ENCODE peak calls at places on chromosome 17, in four cellular contexts. One of them, this sample, is unnamed. For H3K36me3 and H3K4me1, the result is how much of the 10 kb centered on the place peaks cover.

GRCh38 chr17:81990836-81991683 is 13.6 kb downstream of the ASPSCR1 start:
- DNase-seq in pancreas: peak
- DNase-seq in body of pancreas: peak
- DNase-seq in HCT116: no peak
- DNase-seq in this sample: no peak

GRCh38 chr17:42058018-42058417 is 7.6 kb upstream of the C17orf113 start:
- DNase-seq in pancreas: no peak
- DNase-seq in body of pancreas: no peak
- DNase-seq in HCT116: no peak
- DNase-seq in this sample: no peak

GRCh38 chr17:43665038-43665386 is 3.3 kb upstream of the MEOX1 start:
- DNase-seq in pancreas: no peak
- DNase-seq in body of pancreas: no peak
- DNase-seq in HCT116: no peak
- DNase-seq in this sample: no peak

GRCh38 chr17:14793237-14793636 is 471.9 kb downstream of the PMP22 start:
- DNase-seq in pancreas: no peak
- DNase-seq in body of pancreas: no peak
- DNase-seq in HCT116: no peak
- DNase-seq in this sample: no peak

GRCh38 chr17:68790931-68791330 is 164.3 kb downstream of the ABCA8 start:
- DNase-seq in pancreas: no peak
- DNase-seq in body of pancreas: peak
- DNase-seq in HCT116: no peak
- DNase-seq in this sample: no peak

GRCh38 chr17:20562587-20562986 is 16.9 kb upstream of the CDRT15L2 start:
- DNase-seq in pancreas: no peak
- DNase-seq in body of pancreas: no peak
- DNase-seq in HCT116: no peak
- DNase-seq in this sample: no peak

GRCh38 chr17:4266550-4266949 is 2.8 kb upstream of the ANKFY1 start:
- DNase-seq in pancreas: no peak
- DNase-seq in body of pancreas: no peak
- DNase-seq in HCT116: no peak
- DNase-seq in this sample: no peak

GRCh38 chr17:55273579-55274370 is 9.0 kb downstream of the HLF start:
- DNase-seq in pancreas: peak
- DNase-seq in body of pancreas: peak
- DNase-seq in HCT116: no peak
- DNase-seq in this sample: no peak

GRCh38 chr17:40450175-40450574 is 6.9 kb downstream of the IGFBP4 start:
- DNase-seq in pancreas: no peak
- DNase-seq in body of pancreas: peak
- DNase-seq in HCT116: peak
- DNase-seq in this sample: no peak

GRCh38 chr17:83062011-83062817 is 17.2 kb upstream of the METRNL start:
- DNase-seq in pancreas: peak
- DNase-seq in body of pancreas: no peak
- DNase-seq in HCT116: no peak
- DNase-seq in this sample: no peak

GRCh38 chr17:82231562-82232321 is 2.9 kb downstream of the SLC16A3 start:
- DNase-seq in pancreas: peak
- DNase-seq in body of pancreas: peak
- DNase-seq in HCT116: no peak
- DNase-seq in this sample: peak

GRCh38 chr17:48541574-48542113 is 3.3 kb downstream of the HOXB2 start:
- DNase-seq in pancreas: peak
- DNase-seq in body of pancreas: no peak
- DNase-seq in HCT116: no peak
- DNase-seq in this sample: peak

GRCh38 chr17:56975656-56976055 is 2.3 kb upstream of the SCPEP1 start:
- DNase-seq in pancreas: no peak
- DNase-seq in body of pancreas: no peak
- DNase-seq in HCT116: no peak
- DNase-seq in this sample: no peak

GRCh38 chr17:39533891-39534290 is 72.6 kb downstream of the CDK12 start:
- DNase-seq in pancreas: no peak
- DNase-seq in body of pancreas: no peak
- DNase-seq in HCT116: no peak
- DNase-seq in this sample: no peak

GRCh38 chr17:20097362-20097761 is 88.2 kb downstream of the SPECC1 start:
- DNase-seq in pancreas: no peak
- DNase-seq in body of pancreas: no peak
- DNase-seq in HCT116: no peak
- DNase-seq in this sample: no peak

GRCh38 chr17:29867643-29868181 is 62.3 kb downstream of the SSH2 start:
- DNase-seq in pancreas: no peak
- DNase-seq in body of pancreas: no peak
- DNase-seq in HCT116: no peak
- DNase-seq in this sample: no peak
- H3K36me3 ChIP-seq in pancreas: under half
- H3K36me3 ChIP-seq in body of pancreas: under half
- H3K36me3 ChIP-seq in HCT116: under half
- H3K36me3 ChIP-seq in this sample: under half

GRCh38 chr17:59845595-59846390 is 47.0 kb downstream of the TUBD1 start:
- DNase-seq in pancreas: no peak
- DNase-seq in body of pancreas: peak
- DNase-seq in HCT116: peak
- DNase-seq in this sample: no peak
- H3K4me3 ChIP-seq in pancreas: no peak
- H3K4me3 ChIP-seq in body of pancreas: no peak
- H3K4me3 ChIP-seq in HCT116: peak
- H3K4me3 ChIP-seq in this sample: no peak

GRCh38 chr17:64499805-64500486 is 3.1 kb upstream of the POLG2 start:
- DNase-seq in pancreas: no peak
- DNase-seq in body of pancreas: no peak
- DNase-seq in HCT116: no peak
- DNase-seq in this sample: no peak

GRCh38 chr17:64496786-64497564 is at the start of gene POLG2:
- DNase-seq in pancreas: peak
- DNase-seq in body of pancreas: peak
- DNase-seq in HCT116: peak
- DNase-seq in this sample: peak

GRCh38 chr17:64497565-64498035 is 746 bp upstream of the POLG2 start:
- DNase-seq in pancreas: no peak
- DNase-seq in body of pancreas: no peak
- DNase-seq in HCT116: no peak
- DNase-seq in this sample: no peak

GRCh38 chr17:64500487-64500859 is 3.6 kb upstream of the POLG2 start:
- DNase-seq in pancreas: no peak
- DNase-seq in body of pancreas: no peak
- DNase-seq in HCT116: no peak
- DNase-seq in this sample: no peak

GRCh38 chr17:64498308-64499203 is 1.7 kb upstream of the POLG2 start:
- DNase-seq in pancreas: no peak
- DNase-seq in body of pancreas: no peak
- DNase-seq in HCT116: no peak
- DNase-seq in this sample: no peak
- H3K4me1 ChIP-seq in pancreas: under half
- H3K4me1 ChIP-seq in body of pancreas: half or more
- H3K4me1 ChIP-seq in HCT116: half or more
- H3K4me1 ChIP-seq in this sample: under half

GRCh38 chr17:7897090-7897489 is 8.5 kb downstream of the CHD3 start:
- DNase-seq in pancreas: no peak
- DNase-seq in body of pancreas: no peak
- DNase-seq in HCT116: no peak
- DNase-seq in this sample: no peak

GRCh38 chr17:7894866-7895265 is 6.3 kb downstream of the CHD3 start:
- DNase-seq in pancreas: no peak
- DNase-seq in body of pancreas: no peak
- DNase-seq in HCT116: no peak
- DNase-seq in this sample: no peak

GRCh38 chr17:7894226-7894625 is 5.6 kb downstream of the CHD3 start:
- DNase-seq in pancreas: no peak
- DNase-seq in body of pancreas: no peak
- DNase-seq in HCT116: no peak
- DNase-seq in this sample: no peak

GRCh38 chr17:7889166-7889584 is 586 bp downstream of the CHD3 start:
- DNase-seq in pancreas: peak
- DNase-seq in body of pancreas: peak
- DNase-seq in HCT116: peak
- DNase-seq in this sample: peak

GRCh38 chr17:7893226-7893880 is 4.8 kb downstream of the CHD3 start:
- DNase-seq in pancreas: no peak
- DNase-seq in body of pancreas: no peak
- DNase-seq in HCT116: no peak
- DNase-seq in this sample: no peak
- H3K36me3 ChIP-seq in pancreas: under half
- H3K36me3 ChIP-seq in body of pancreas: under half
- H3K36me3 ChIP-seq in HCT116: under half
- H3K36me3 ChIP-seq in this sample: under half

DNA sequence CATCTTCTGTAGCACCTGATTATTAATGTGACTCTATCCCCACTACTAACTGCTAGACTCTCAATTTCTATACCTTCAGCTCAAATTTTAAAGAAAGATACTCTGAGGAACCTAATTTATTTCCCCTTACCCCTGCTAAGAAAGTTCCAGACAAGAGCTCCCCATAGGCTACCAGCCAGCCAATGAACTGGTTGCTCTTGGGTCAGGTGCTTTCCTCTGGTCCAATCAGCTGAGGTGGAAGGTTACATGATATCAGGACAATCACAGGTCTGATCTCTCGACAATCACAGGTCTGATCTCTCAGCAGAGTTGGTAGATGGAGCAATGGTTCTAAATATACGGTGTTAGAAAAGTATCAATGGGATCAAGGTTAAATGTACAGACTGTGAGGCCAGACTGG is 86.8 kb downstream of the AXIN2 start:
- DNase-seq in pancreas: no peak
- DNase-seq in body of pancreas: no peak
- DNase-seq in HCT116: peak
- DNase-seq in this sample: no peak
- H3K4me3 ChIP-seq in pancreas: no peak
- H3K4me3 ChIP-seq in body of pancreas: no peak
- H3K4me3 ChIP-seq in HCT116: no peak
- H3K4me3 ChIP-seq in this sample: no peak

GRCh38 chr17:76262732-76263344 is 2.3 kb upstream of the UBALD2 start:
- DNase-seq in pancreas: peak
- DNase-seq in body of pancreas: peak
- DNase-seq in HCT116: no peak
- DNase-seq in this sample: no peak

GRCh38 chr17:76260669-76261068 is 4.5 kb upstream of the UBALD2 start:
- DNase-seq in pancreas: no peak
- DNase-seq in body of pancreas: no peak
- DNase-seq in HCT116: no peak
- DNase-seq in this sample: no peak

GRCh38 chr17:76261421-76262215 is 3.5 kb upstream of the UBALD2 start:
- DNase-seq in pancreas: no peak
- DNase-seq in body of pancreas: no peak
- DNase-seq in HCT116: no peak
- DNase-seq in this sample: no peak

GRCh38 chr17:76263896-76264295 is 1.3 kb upstream of the UBALD2 start:
- DNase-seq in pancreas: no peak
- DNase-seq in body of pancreas: no peak
- DNase-seq in HCT116: no peak
- DNase-seq in this sample: no peak

GRCh38 chr17:76260220-76260619 is 4.9 kb upstream of the UBALD2 start:
- DNase-seq in pancreas: no peak
- DNase-seq in body of pancreas: no peak
- DNase-seq in HCT116: no peak
- DNase-seq in this sample: no peak
- H3K4me1 ChIP-seq in pancreas: under half
- H3K4me1 ChIP-seq in body of pancreas: half or more
- H3K4me1 ChIP-seq in HCT116: under half
- H3K4me1 ChIP-seq in this sample: under half

GRCh38 chr17:32446949-32447348 is 2.6 kb downstream of the PSMD11 start:
- DNase-seq in pancreas: no peak
- DNase-seq in body of pancreas: no peak
- DNase-seq in HCT116: no peak
- DNase-seq in this sample: no peak

GRCh38 chr17:32449963-32450362 is 5.7 kb downstream of the PSMD11 start:
- DNase-seq in pancreas: no peak
- DNase-seq in body of pancreas: no peak
- DNase-seq in HCT116: no peak
- DNase-seq in this sample: no peak

GRCh38 chr17:32451879-32452278 is 7.6 kb downstream of the PSMD11 start:
- DNase-seq in pancreas: no peak
- DNase-seq in body of pancreas: no peak
- DNase-seq in HCT116: no peak
- DNase-seq in this sample: no peak

GRCh38 chr17:32452281-32452680 is 8.0 kb downstream of the PSMD11 start:
- DNase-seq in pancreas: no peak
- DNase-seq in body of pancreas: no peak
- DNase-seq in HCT116: no peak
- DNase-seq in this sample: no peak
- H3K36me3 ChIP-seq in pancreas: under half
- H3K36me3 ChIP-seq in body of pancreas: under half
- H3K36me3 ChIP-seq in HCT116: half or more
- H3K36me3 ChIP-seq in this sample: under half

GRCh38 chr17:44795928-44796327 is 34.2 kb downstream of the GJC1 start:
- DNase-seq in pancreas: no peak
- DNase-seq in body of pancreas: no peak
- DNase-seq in HCT116: no peak
- DNase-seq in this sample: peak

GRCh38 chr17:44795421-44795820 is 34.7 kb downstream of the GJC1 start:
- DNase-seq in pancreas: no peak
- DNase-seq in body of pancreas: no peak
- DNase-seq in HCT116: no peak
- DNase-seq in this sample: no peak

GRCh38 chr17:44797809-44798208 is 32.3 kb downstream of the GJC1 start:
- DNase-seq in pancreas: no peak
- DNase-seq in body of pancreas: no peak
- DNase-seq in HCT116: no peak
- DNase-seq in this sample: peak

GRCh38 chr17:44798352-44798751 is 31.7 kb downstream of the GJC1 start:
- DNase-seq in pancreas: no peak
- DNase-seq in body of pancreas: no peak
- DNase-seq in HCT116: no peak
- DNase-seq in this sample: no peak

GRCh38 chr17:44796731-44797130 is 33.4 kb downstream of the GJC1 start:
- DNase-seq in pancreas: no peak
- DNase-seq in body of pancreas: no peak
- DNase-seq in HCT116: no peak
- DNase-seq in this sample: no peak
- H3K4me3 ChIP-seq in pancreas: no peak
- H3K4me3 ChIP-seq in body of pancreas: no peak
- H3K4me3 ChIP-seq in HCT116: no peak
- H3K4me3 ChIP-seq in this sample: peak

GRCh38 chr17:50097455-50097854 is 2.3 kb downstream of the PDK2 start:
- DNase-seq in pancreas: no peak
- DNase-seq in body of pancreas: no peak
- DNase-seq in HCT116: no peak
- DNase-seq in this sample: no peak
- H3K4me1 ChIP-seq in pancreas: under half
- H3K4me1 ChIP-seq in body of pancreas: half or more
- H3K4me1 ChIP-seq in HCT116: half or more
- H3K4me1 ChIP-seq in this sample: under half

GRCh38 chr17:1471931-1472727 is 16.1 kb upstream of the CRK start:
- DNase-seq in pancreas: no peak
- DNase-seq in body of pancreas: no peak
- DNase-seq in HCT116: no peak
- DNase-seq in this sample: no peak

GRCh38 chr17:1475321-1475854 is 17.1 kb downstream of the MYO1C start:
- DNase-seq in pancreas: no peak
- DNase-seq in body of pancreas: no peak
- DNase-seq in HCT116: no peak
- DNase-seq in this sample: no peak

GRCh38 chr17:1474402-1475189 is 17.9 kb downstream of the MYO1C start:
- DNase-seq in pancreas: no peak
- DNase-seq in body of pancreas: no peak
- DNase-seq in HCT116: no peak
- DNase-seq in this sample: no peak

GRCh38 chr17:1473170-1473569 is 17.1 kb upstream of the CRK start:
- DNase-seq in pancreas: no peak
- DNase-seq in body of pancreas: no peak
- DNase-seq in HCT116: no peak
- DNase-seq in this sample: no peak

GRCh38 chr17:1473841-1474240 is 17.8 kb upstream of the CRK start:
- DNase-seq in pancreas: no peak
- DNase-seq in body of pancreas: no peak
- DNase-seq in HCT116: no peak
- DNase-seq in this sample: no peak
- H3K36me3 ChIP-seq in pancreas: half or more
- H3K36me3 ChIP-seq in body of pancreas: under half
- H3K36me3 ChIP-seq in HCT116: under half
- H3K36me3 ChIP-seq in this sample: under half

This sample was measured in ovary.